ENCODE peak calls at places on chromosomes 13 and 19, in ten cellular contexts. One of them, this sample, is unnamed.

GRCh38 chr19:33641261-33641660 is 19.5 kb downstream of the CHST8 start:
- DNase-seq in adrenal gland: no peak
- DNase-seq in transverse colon: no peak
- DNase-seq in body of pancreas: no peak
- DNase-seq in breast epithelium: no peak
- DNase-seq in heart left ventricle: no peak
- DNase-seq in tibial nerve: no peak
- DNase-seq in lower leg skin: no peak
- DNase-seq in uterus: no peak
- DNase-seq in gastrocnemius medialis: no peak
- DNase-seq in this sample: no peak

GRCh38 chr13:25478186-25478585 is 106.4 kb downstream of the ATP8A2 start:
- DNase-seq in adrenal gland: no peak
- DNase-seq in transverse colon: no peak
- DNase-seq in body of pancreas: no peak
- DNase-seq in breast epithelium: no peak
- DNase-seq in heart left ventricle: no peak
- DNase-seq in tibial nerve: no peak
- DNase-seq in lower leg skin: no peak
- DNase-seq in uterus: no peak
- DNase-seq in gastrocnemius medialis: no peak
- DNase-seq in this sample: no peak

GRCh38 chr19:30567535-30568232 is 195.5 kb downstream of the ZNF536 start:
- DNase-seq in adrenal gland: no peak
- DNase-seq in transverse colon: no peak
- DNase-seq in body of pancreas: no peak
- DNase-seq in breast epithelium: no peak
- DNase-seq in heart left ventricle: no peak
- DNase-seq in tibial nerve: no peak
- DNase-seq in lower leg skin: no peak
- DNase-seq in uterus: no peak
- DNase-seq in gastrocnemius medialis: no peak
- DNase-seq in this sample: no peak

GRCh38 chr19:35787227-35787799 is 11.9 kb downstream of the ARHGAP33 start:
- DNase-seq in adrenal gland: no peak
- DNase-seq in transverse colon: no peak
- DNase-seq in body of pancreas: no peak
- DNase-seq in breast epithelium: no peak
- DNase-seq in heart left ventricle: no peak
- DNase-seq in tibial nerve: no peak
- DNase-seq in lower leg skin: no peak
- DNase-seq in uterus: no peak
- DNase-seq in gastrocnemius medialis: no peak
- DNase-seq in this sample: no peak

GRCh38 chr19:40147693-40148347 is 43.4 kb upstream of the MAP3K10 start:
- DNase-seq in adrenal gland: peak; percentile 57
- DNase-seq in transverse colon: peak; percentile 11
- DNase-seq in body of pancreas: no peak
- DNase-seq in breast epithelium: no peak
- DNase-seq in heart left ventricle: no peak
- DNase-seq in tibial nerve: no peak
- DNase-seq in lower leg skin: peak; percentile 18
- DNase-seq in uterus: no peak
- DNase-seq in gastrocnemius medialis: no peak
- DNase-seq in this sample: peak; percentile 81

GRCh38 chr13:83877901-83878300 is 4.4 kb downstream of the SLITRK1 start:
- DNase-seq in adrenal gland: no peak
- DNase-seq in transverse colon: no peak
- DNase-seq in body of pancreas: no peak
- DNase-seq in breast epithelium: no peak
- DNase-seq in heart left ventricle: no peak
- DNase-seq in tibial nerve: no peak
- DNase-seq in lower leg skin: no peak
- DNase-seq in uterus: no peak
- DNase-seq in gastrocnemius medialis: no peak
- DNase-seq in this sample: no peak

GRCh38 chr19:47111081-47111589 is 2.4 kb downstream of the ZC3H4 start:
- DNase-seq in adrenal gland: no peak
- DNase-seq in transverse colon: peak; percentile 41
- DNase-seq in body of pancreas: peak; percentile 31
- DNase-seq in breast epithelium: no peak
- DNase-seq in heart left ventricle: peak; percentile 69
- DNase-seq in tibial nerve: no peak
- DNase-seq in lower leg skin: no peak
- DNase-seq in uterus: no peak
- DNase-seq in gastrocnemius medialis: no peak
- DNase-seq in this sample: no peak

GRCh38 chr13:24860775-24861174 is 96.8 kb downstream of the RNF17 start:
- DNase-seq in adrenal gland: no peak
- DNase-seq in transverse colon: no peak
- DNase-seq in body of pancreas: no peak
- DNase-seq in breast epithelium: no peak
- DNase-seq in heart left ventricle: no peak
- DNase-seq in tibial nerve: no peak
- DNase-seq in lower leg skin: no peak
- DNase-seq in uterus: no peak
- DNase-seq in gastrocnemius medialis: no peak
- DNase-seq in this sample: no peak

GRCh38 chr13:49308104-49308875 is 60.6 kb downstream of the CDADC1 start:
- DNase-seq in adrenal gland: peak; percentile 55
- DNase-seq in transverse colon: peak; percentile 69
- DNase-seq in body of pancreas: peak; percentile 78
- DNase-seq in breast epithelium: peak; percentile 93
- DNase-seq in heart left ventricle: peak; percentile 81
- DNase-seq in tibial nerve: peak; percentile 83
- DNase-seq in lower leg skin: peak; percentile 88
- DNase-seq in uterus: peak; percentile 93
- DNase-seq in gastrocnemius medialis: peak; percentile 80
- DNase-seq in this sample: no peak

GRCh38 chr13:101417043-101417406 is 717 bp upstream of the NALCN start:
- DNase-seq in adrenal gland: no peak
- DNase-seq in transverse colon: no peak
- DNase-seq in body of pancreas: no peak
- DNase-seq in breast epithelium: no peak
- DNase-seq in heart left ventricle: no peak
- DNase-seq in tibial nerve: no peak
- DNase-seq in lower leg skin: no peak
- DNase-seq in uterus: no peak
- DNase-seq in gastrocnemius medialis: no peak
- DNase-seq in this sample: peak; percentile 44

GRCh38 chr19:3148503-3148902 is 12.7 kb downstream of the GNA15 start:
- DNase-seq in adrenal gland: no peak
- DNase-seq in transverse colon: no peak
- DNase-seq in body of pancreas: no peak
- DNase-seq in breast epithelium: no peak
- DNase-seq in heart left ventricle: no peak
- DNase-seq in tibial nerve: no peak
- DNase-seq in lower leg skin: no peak
- DNase-seq in uterus: no peak
- DNase-seq in gastrocnemius medialis: no peak
- DNase-seq in this sample: no peak

GRCh38 chr19:35349614-35350521 is 2.2 kb downstream of the FFAR1 start:
- DNase-seq in adrenal gland: no peak
- DNase-seq in transverse colon: no peak
- DNase-seq in body of pancreas: no peak
- DNase-seq in breast epithelium: no peak
- DNase-seq in heart left ventricle: peak; percentile 45
- DNase-seq in tibial nerve: no peak
- DNase-seq in lower leg skin: no peak
- DNase-seq in uterus: no peak
- DNase-seq in gastrocnemius medialis: no peak
- DNase-seq in this sample: no peak

GRCh38 chr19:57355916-57356315 is 4.8 kb downstream of the ZNF304 start:
- DNase-seq in adrenal gland: no peak
- DNase-seq in transverse colon: no peak
- DNase-seq in body of pancreas: no peak
- DNase-seq in breast epithelium: no peak
- DNase-seq in heart left ventricle: no peak
- DNase-seq in tibial nerve: no peak
- DNase-seq in lower leg skin: no peak
- DNase-seq in uterus: no peak
- DNase-seq in gastrocnemius medialis: no peak
- DNase-seq in this sample: no peak

GRCh38 chr19:8575467-8575997 is 1.7 kb downstream of the MYO1F start:
- DNase-seq in adrenal gland: no peak
- DNase-seq in transverse colon: peak; percentile 38
- DNase-seq in body of pancreas: no peak
- DNase-seq in breast epithelium: no peak
- DNase-seq in heart left ventricle: no peak
- DNase-seq in tibial nerve: no peak
- DNase-seq in lower leg skin: no peak
- DNase-seq in uterus: no peak
- DNase-seq in gastrocnemius medialis: no peak
- DNase-seq in this sample: no peak

GRCh38 chr13:37715606-37716015 is 117.0 kb upstream of the POSTN start:
- DNase-seq in adrenal gland: no peak
- DNase-seq in transverse colon: no peak
- DNase-seq in body of pancreas: no peak
- DNase-seq in breast epithelium: no peak
- DNase-seq in heart left ventricle: no peak
- DNase-seq in tibial nerve: no peak
- DNase-seq in lower leg skin: no peak
- DNase-seq in uterus: no peak
- DNase-seq in gastrocnemius medialis: no peak
- DNase-seq in this sample: no peak

GRCh38 chr13:40048551-40048950 is 393.1 kb downstream of the COG6 start:
- DNase-seq in adrenal gland: no peak
- DNase-seq in transverse colon: no peak
- DNase-seq in body of pancreas: no peak
- DNase-seq in breast epithelium: no peak
- DNase-seq in heart left ventricle: no peak
- DNase-seq in tibial nerve: no peak
- DNase-seq in lower leg skin: no peak
- DNase-seq in uterus: no peak
- DNase-seq in gastrocnemius medialis: no peak
- DNase-seq in this sample: no peak

GRCh38 chr13:109939838-109940237 is 153.5 kb upstream of the IRS2 start:
- DNase-seq in adrenal gland: no peak
- DNase-seq in transverse colon: no peak
- DNase-seq in body of pancreas: no peak
- DNase-seq in breast epithelium: no peak
- DNase-seq in heart left ventricle: no peak
- DNase-seq in tibial nerve: no peak
- DNase-seq in lower leg skin: no peak
- DNase-seq in uterus: no peak
- DNase-seq in gastrocnemius medialis: no peak
- DNase-seq in this sample: no peak

GRCh38 chr13:98285317-98285716 is 108.2 kb upstream of the RNF113B start:
- DNase-seq in adrenal gland: no peak
- DNase-seq in transverse colon: no peak
- DNase-seq in body of pancreas: no peak
- DNase-seq in breast epithelium: no peak
- DNase-seq in heart left ventricle: no peak
- DNase-seq in tibial nerve: no peak
- DNase-seq in lower leg skin: no peak
- DNase-seq in uterus: no peak
- DNase-seq in gastrocnemius medialis: no peak
- DNase-seq in this sample: no peak

DNA sequence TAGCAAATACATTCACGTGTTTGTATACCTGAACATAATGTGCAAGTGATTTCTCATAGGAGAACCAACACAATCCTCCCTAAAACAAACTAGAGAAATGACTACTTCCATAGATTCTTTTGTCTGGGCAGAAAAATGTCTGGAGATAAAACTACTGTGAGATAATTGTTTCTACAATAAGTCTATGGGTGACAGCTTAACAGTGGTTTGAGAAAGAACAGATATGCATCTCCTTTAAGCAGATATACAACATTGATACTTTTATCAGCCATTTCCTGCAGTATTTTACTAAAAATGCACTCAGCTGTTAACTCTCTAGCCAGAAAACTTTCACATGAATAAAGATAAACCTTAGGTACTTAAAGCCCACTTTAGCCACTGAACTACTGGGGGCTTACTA is 1132.4 kb downstream of the EFNB2 start:
- DNase-seq in adrenal gland: no peak
- DNase-seq in transverse colon: no peak
- DNase-seq in body of pancreas: no peak
- DNase-seq in breast epithelium: no peak
- DNase-seq in heart left ventricle: no peak
- DNase-seq in tibial nerve: no peak
- DNase-seq in lower leg skin: no peak
- DNase-seq in uterus: no peak
- DNase-seq in gastrocnemius medialis: no peak
- DNase-seq in this sample: no peak
- TF ChIP-seq POLR2A in adrenal gland: no peak
- TF ChIP-seq POLR2A in transverse colon: no peak
- TF ChIP-seq POLR2A in body of pancreas: no peak
- TF ChIP-seq POLR2A in breast epithelium: no peak
- TF ChIP-seq POLR2A in heart left ventricle: no peak
- TF ChIP-seq POLR2A in tibial nerve: no peak
- TF ChIP-seq POLR2A in lower leg skin: no peak
- TF ChIP-seq POLR2A in uterus: no peak
- TF ChIP-seq POLR2A in gastrocnemius medialis: no peak
- TF ChIP-seq POLR2A in this sample: no peak

GRCh38 chr19:6767357-6768235 is at the start of gene SH2D3A:
- DNase-seq in adrenal gland: peak; percentile 49
- DNase-seq in transverse colon: peak; percentile 98
- DNase-seq in body of pancreas: peak; percentile 97
- DNase-seq in breast epithelium: peak; percentile 94
- DNase-seq in heart left ventricle: peak; percentile 84
- DNase-seq in tibial nerve: no peak
- DNase-seq in lower leg skin: peak; percentile 87
- DNase-seq in uterus: peak; percentile 40
- DNase-seq in gastrocnemius medialis: no peak
- DNase-seq in this sample: peak; percentile 47
- TF ChIP-seq POLR2A in adrenal gland: no peak
- TF ChIP-seq POLR2A in transverse colon: peak; percentile 95
- TF ChIP-seq POLR2A in body of pancreas: peak; percentile 95
- TF ChIP-seq POLR2A in breast epithelium: peak; percentile 39
- TF ChIP-seq POLR2A in heart left ventricle: no peak
- TF ChIP-seq POLR2A in tibial nerve: no peak
- TF ChIP-seq POLR2A in lower leg skin: no peak
- TF ChIP-seq POLR2A in uterus: no peak
- TF ChIP-seq POLR2A in gastrocnemius medialis: no peak
- TF ChIP-seq POLR2A in this sample: no peak

DNA sequence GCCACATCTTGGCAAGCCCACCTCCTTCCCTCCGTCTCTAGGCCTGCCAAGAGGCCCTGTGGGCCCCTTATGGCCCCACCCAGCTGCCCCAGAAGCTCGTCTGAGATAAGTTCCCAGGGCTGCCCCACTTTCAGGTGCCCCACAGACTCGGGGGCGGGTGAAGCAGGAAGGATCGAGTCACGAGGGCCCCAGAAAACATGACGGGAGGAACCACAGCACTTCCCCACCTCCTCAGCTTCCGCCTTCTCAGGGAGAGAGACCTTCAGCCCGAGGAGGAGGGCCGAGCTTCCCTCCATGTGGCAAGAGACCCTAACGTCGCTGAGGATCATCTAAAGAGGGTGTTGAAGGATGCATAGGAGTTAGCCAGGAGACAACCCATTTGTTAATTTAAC is 4.5 kb upstream of the IL12RB1 start:
- DNase-seq in adrenal gland: peak; percentile 42
- DNase-seq in transverse colon: peak; percentile 78
- DNase-seq in body of pancreas: no peak
- DNase-seq in breast epithelium: peak; percentile 48
- DNase-seq in heart left ventricle: peak; percentile 76
- DNase-seq in tibial nerve: no peak
- DNase-seq in lower leg skin: peak; percentile 62
- DNase-seq in uterus: no peak
- DNase-seq in gastrocnemius medialis: peak; percentile 24
- DNase-seq in this sample: no peak
- TF ChIP-seq POLR2A in adrenal gland: no peak
- TF ChIP-seq POLR2A in transverse colon: peak; percentile 34
- TF ChIP-seq POLR2A in body of pancreas: no peak
- TF ChIP-seq POLR2A in breast epithelium: no peak
- TF ChIP-seq POLR2A in heart left ventricle: no peak
- TF ChIP-seq POLR2A in tibial nerve: no peak
- TF ChIP-seq POLR2A in lower leg skin: no peak
- TF ChIP-seq POLR2A in uterus: no peak
- TF ChIP-seq POLR2A in gastrocnemius medialis: peak; percentile 12
- TF ChIP-seq POLR2A in this sample: no peak

GRCh38 chr13:99960663-99961440 is 10.7 kb downstream of the ZIC5 start:
- DNase-seq in adrenal gland: no peak
- DNase-seq in transverse colon: no peak
- DNase-seq in body of pancreas: no peak
- DNase-seq in breast epithelium: no peak
- DNase-seq in heart left ventricle: no peak
- DNase-seq in tibial nerve: no peak
- DNase-seq in lower leg skin: no peak
- DNase-seq in uterus: no peak
- DNase-seq in gastrocnemius medialis: no peak
- DNase-seq in this sample: no peak
- TF ChIP-seq POLR2A in adrenal gland: no peak
- TF ChIP-seq POLR2A in transverse colon: no peak
- TF ChIP-seq POLR2A in body of pancreas: no peak
- TF ChIP-seq POLR2A in breast epithelium: no peak
- TF ChIP-seq POLR2A in heart left ventricle: no peak
- TF ChIP-seq POLR2A in tibial nerve: no peak
- TF ChIP-seq POLR2A in lower leg skin: no peak
- TF ChIP-seq POLR2A in uterus: no peak
- TF ChIP-seq POLR2A in gastrocnemius medialis: no peak
- TF ChIP-seq POLR2A in this sample: no peak